ENCODE peak calls at places on chromosomes 2 and 18, in nine cellular contexts. One of them, this sample, is unnamed.

GRCh38 chr2:121228521-121228920 is 56.5 kb downstream of the TFCP2L1 start:
- DNase-seq in Caco-2: no peak
- DNase-seq in psoas muscle: no peak
- DNase-seq in coronary artery: no peak
- DNase-seq in kidney epithelial cell: no peak
- DNase-seq in body of pancreas: no peak
- DNase-seq in fibroblast of mammary gland: no peak
- DNase-seq in spleen: peak; percentile 8
- DNase-seq in aorta: no peak
- DNase-seq in this sample: no peak

GRCh38 chr2:150389487-150389886 is 98.0 kb downstream of the RND3 start:
- DNase-seq in kidney epithelial cell: no peak
- DNase-seq in psoas muscle: no peak
- DNase-seq in Caco-2: no peak
- DNase-seq in coronary artery: no peak
- DNase-seq in fibroblast of mammary gland: no peak
- DNase-seq in aorta: no peak
- DNase-seq in body of pancreas: no peak
- DNase-seq in spleen: no peak
- DNase-seq in this sample: no peak

GRCh38 chr18:47912343-47912742 is 18.1 kb downstream of the SMAD2 start:
- DNase-seq in kidney epithelial cell: no peak
- DNase-seq in coronary artery: no peak
- DNase-seq in Caco-2: no peak
- DNase-seq in fibroblast of mammary gland: peak; percentile 17
- DNase-seq in aorta: no peak
- DNase-seq in psoas muscle: no peak
- DNase-seq in spleen: no peak
- DNase-seq in body of pancreas: no peak
- DNase-seq in this sample: no peak

GRCh38 chr2:168831662-168832061 is 29.2 kb downstream of the NOSTRIN start:
- DNase-seq in coronary artery: no peak
- DNase-seq in aorta: no peak
- DNase-seq in spleen: no peak
- DNase-seq in body of pancreas: no peak
- DNase-seq in Caco-2: no peak
- DNase-seq in fibroblast of mammary gland: no peak
- DNase-seq in psoas muscle: no peak
- DNase-seq in kidney epithelial cell: no peak
- DNase-seq in this sample: no peak

GRCh38 chr18:75198046-75198445 is 10.9 kb downstream of the PTGR3 start:
- DNase-seq in body of pancreas: no peak
- DNase-seq in spleen: no peak
- DNase-seq in psoas muscle: no peak
- DNase-seq in Caco-2: no peak
- DNase-seq in kidney epithelial cell: no peak
- DNase-seq in coronary artery: no peak
- DNase-seq in fibroblast of mammary gland: peak; percentile 80
- DNase-seq in aorta: no peak
- DNase-seq in this sample: no peak

GRCh38 chr2:9951272-9951521 is 296 bp upstream of the GRHL1 start:
- DNase-seq in coronary artery: no peak
- DNase-seq in fibroblast of mammary gland: no peak
- DNase-seq in aorta: no peak
- DNase-seq in kidney epithelial cell: no peak
- DNase-seq in spleen: no peak
- DNase-seq in psoas muscle: no peak
- DNase-seq in body of pancreas: no peak
- DNase-seq in Caco-2: no peak
- DNase-seq in this sample: no peak

GRCh38 chr2:208638059-208638458 is 231.5 kb downstream of the PTH2R start:
- DNase-seq in body of pancreas: no peak
- DNase-seq in psoas muscle: no peak
- DNase-seq in aorta: no peak
- DNase-seq in fibroblast of mammary gland: no peak
- DNase-seq in Caco-2: peak; percentile 73
- DNase-seq in spleen: no peak
- DNase-seq in coronary artery: no peak
- DNase-seq in kidney epithelial cell: no peak
- DNase-seq in this sample: no peak

GRCh38 chr18:44938396-44939036 is 257.8 kb downstream of the SETBP1 start:
- DNase-seq in kidney epithelial cell: no peak
- DNase-seq in aorta: no peak
- DNase-seq in body of pancreas: peak; percentile 47
- DNase-seq in fibroblast of mammary gland: no peak
- DNase-seq in spleen: no peak
- DNase-seq in Caco-2: no peak
- DNase-seq in coronary artery: no peak
- DNase-seq in psoas muscle: no peak
- DNase-seq in this sample: no peak

GRCh38 chr2:223267160-223267951 is 215.4 kb downstream of the KCNE4 start:
- DNase-seq in Caco-2: no peak
- DNase-seq in aorta: no peak
- DNase-seq in kidney epithelial cell: no peak
- DNase-seq in psoas muscle: no peak
- DNase-seq in fibroblast of mammary gland: no peak
- DNase-seq in coronary artery: no peak
- DNase-seq in body of pancreas: no peak
- DNase-seq in spleen: no peak
- DNase-seq in this sample: no peak

GRCh38 chr2:146624429-146624828 is 1220.4 kb upstream of the ACVR2A start:
- DNase-seq in body of pancreas: no peak
- DNase-seq in kidney epithelial cell: no peak
- DNase-seq in coronary artery: no peak
- DNase-seq in Caco-2: no peak
- DNase-seq in spleen: no peak
- DNase-seq in psoas muscle: no peak
- DNase-seq in aorta: no peak
- DNase-seq in fibroblast of mammary gland: no peak
- DNase-seq in this sample: no peak

GRCh38 chr18:58580623-58581022 is 48.3 kb downstream of the ALPK2 start:
- DNase-seq in psoas muscle: no peak
- DNase-seq in coronary artery: no peak
- DNase-seq in spleen: no peak
- DNase-seq in fibroblast of mammary gland: peak; percentile 42
- DNase-seq in Caco-2: no peak
- DNase-seq in aorta: no peak
- DNase-seq in body of pancreas: no peak
- DNase-seq in kidney epithelial cell: no peak
- DNase-seq in this sample: no peak

GRCh38 chr18:58578321-58578720 is 50.6 kb downstream of the ALPK2 start:
- DNase-seq in Caco-2: no peak
- DNase-seq in fibroblast of mammary gland: peak; percentile 43
- DNase-seq in kidney epithelial cell: no peak
- DNase-seq in psoas muscle: no peak
- DNase-seq in spleen: no peak
- DNase-seq in body of pancreas: no peak
- DNase-seq in aorta: no peak
- DNase-seq in coronary artery: no peak
- DNase-seq in this sample: no peak

GRCh38 chr18:58579561-58580047 is 49.3 kb downstream of the ALPK2 start:
- DNase-seq in spleen: no peak
- DNase-seq in aorta: no peak
- DNase-seq in psoas muscle: no peak
- DNase-seq in Caco-2: no peak
- DNase-seq in fibroblast of mammary gland: peak; percentile 92
- DNase-seq in body of pancreas: no peak
- DNase-seq in kidney epithelial cell: no peak
- DNase-seq in coronary artery: no peak
- DNase-seq in this sample: no peak

GRCh38 chr18:58580078-58580477 is 48.8 kb downstream of the ALPK2 start:
- DNase-seq in kidney epithelial cell: no peak
- DNase-seq in coronary artery: no peak
- DNase-seq in body of pancreas: no peak
- DNase-seq in aorta: no peak
- DNase-seq in spleen: no peak
- DNase-seq in Caco-2: no peak
- DNase-seq in psoas muscle: no peak
- DNase-seq in fibroblast of mammary gland: peak; percentile 60
- DNase-seq in this sample: no peak

DNA sequence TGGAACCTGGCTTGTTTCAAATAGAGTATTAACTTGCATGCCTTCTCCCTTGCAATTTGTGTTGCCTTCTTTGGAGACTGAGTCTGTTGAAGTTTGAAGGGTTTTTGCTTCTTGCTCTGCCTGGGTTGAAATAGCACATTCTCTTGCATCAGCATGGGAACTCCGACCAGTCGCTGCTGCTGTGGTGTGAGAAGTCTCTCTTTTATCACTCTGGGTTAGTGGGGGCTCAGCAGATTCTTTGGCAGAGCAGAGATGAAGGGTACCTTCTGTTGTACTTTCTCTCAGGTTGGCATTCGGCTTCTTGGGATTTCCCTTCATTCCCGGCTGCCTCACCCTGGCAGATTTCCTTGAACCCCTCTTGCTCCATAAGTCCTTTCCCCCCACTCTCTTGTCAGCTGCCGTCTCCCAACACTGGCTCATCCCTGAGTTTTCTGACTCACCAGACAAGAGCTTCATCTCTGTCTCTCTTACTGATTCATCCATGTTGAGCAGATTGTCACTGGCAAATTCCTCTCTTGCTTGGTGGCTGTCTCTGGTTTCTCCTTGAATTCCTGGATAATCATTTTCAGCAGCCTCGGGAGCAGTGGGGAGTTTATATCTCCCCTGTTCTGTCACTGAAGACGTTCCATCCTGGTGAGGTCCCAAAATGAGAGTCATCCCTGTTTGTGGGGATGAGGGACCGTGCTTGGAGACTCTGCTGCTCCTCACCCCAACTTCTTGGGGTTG is 49.9 kb downstream of the ALPK2 start:
- DNase-seq in Caco-2: no peak
- DNase-seq in body of pancreas: no peak
- DNase-seq in aorta: no peak
- DNase-seq in fibroblast of mammary gland: peak; percentile 93
- DNase-seq in spleen: no peak
- DNase-seq in coronary artery: no peak
- DNase-seq in kidney epithelial cell: no peak
- DNase-seq in psoas muscle: no peak
- DNase-seq in this sample: no peak
- H3K4me3 ChIP-seq in Caco-2: no peak overlapping the region
- H3K4me3 ChIP-seq in body of pancreas: no peak overlapping the region
- H3K4me3 ChIP-seq in aorta: no peak overlapping the region
- H3K4me3 ChIP-seq in fibroblast of mammary gland: peak overlapping the region; percentile 43
- H3K4me3 ChIP-seq in spleen: no peak overlapping the region
- H3K4me3 ChIP-seq in coronary artery: no peak overlapping the region
- H3K4me3 ChIP-seq in kidney epithelial cell: peak overlapping the region; percentile 43
- H3K4me3 ChIP-seq in psoas muscle: peak overlapping the region; percentile 64
- H3K4me3 ChIP-seq in this sample: no peak overlapping the region

GRCh38 chr2:239657992-239658391 is 257.2 kb upstream of the HDAC4 start:
- DNase-seq in coronary artery: no peak
- DNase-seq in psoas muscle: no peak
- DNase-seq in fibroblast of mammary gland: no peak
- DNase-seq in spleen: no peak
- DNase-seq in body of pancreas: no peak
- DNase-seq in aorta: no peak
- DNase-seq in kidney epithelial cell: no peak
- DNase-seq in Caco-2: no peak
- DNase-seq in this sample: peak; percentile 43
- H3K4me3 ChIP-seq in coronary artery: no peak overlapping the region
- H3K4me3 ChIP-seq in psoas muscle: no peak overlapping the region
- H3K4me3 ChIP-seq in fibroblast of mammary gland: no peak overlapping the region
- H3K4me3 ChIP-seq in spleen: no peak overlapping the region
- H3K4me3 ChIP-seq in body of pancreas: no peak overlapping the region
- H3K4me3 ChIP-seq in aorta: no peak overlapping the region
- H3K4me3 ChIP-seq in kidney epithelial cell: no peak overlapping the region
- H3K4me3 ChIP-seq in Caco-2: no peak overlapping the region
- H3K4me3 ChIP-seq in this sample: no peak overlapping the region

GRCh38 chr18:59220784-59221765 is 1.1 kb downstream of the GRP start:
- DNase-seq in body of pancreas: no peak
- DNase-seq in aorta: no peak
- DNase-seq in fibroblast of mammary gland: no peak
- DNase-seq in kidney epithelial cell: no peak
- DNase-seq in spleen: no peak
- DNase-seq in coronary artery: no peak
- DNase-seq in psoas muscle: no peak
- DNase-seq in Caco-2: no peak
- DNase-seq in this sample: no peak

GRCh38 chr18:59218018-59218417 is 1.9 kb upstream of the GRP start:
- DNase-seq in coronary artery: no peak
- DNase-seq in Caco-2: no peak
- DNase-seq in psoas muscle: no peak
- DNase-seq in fibroblast of mammary gland: no peak
- DNase-seq in body of pancreas: no peak
- DNase-seq in spleen: no peak
- DNase-seq in kidney epithelial cell: no peak
- DNase-seq in aorta: no peak
- DNase-seq in this sample: no peak

GRCh38 chr18:59222341-59222740 is 2.4 kb downstream of the GRP start:
- DNase-seq in coronary artery: no peak
- DNase-seq in Caco-2: no peak
- DNase-seq in spleen: no peak
- DNase-seq in body of pancreas: no peak
- DNase-seq in kidney epithelial cell: no peak
- DNase-seq in psoas muscle: no peak
- DNase-seq in fibroblast of mammary gland: no peak
- DNase-seq in aorta: no peak
- DNase-seq in this sample: no peak

GRCh38 chr18:59220164-59220783 is 316 bp downstream of the GRP start:
- DNase-seq in psoas muscle: no peak
- DNase-seq in aorta: no peak
- DNase-seq in kidney epithelial cell: no peak
- DNase-seq in Caco-2: no peak
- DNase-seq in fibroblast of mammary gland: no peak
- DNase-seq in body of pancreas: no peak
- DNase-seq in spleen: no peak
- DNase-seq in coronary artery: no peak
- DNase-seq in this sample: no peak

DNA sequence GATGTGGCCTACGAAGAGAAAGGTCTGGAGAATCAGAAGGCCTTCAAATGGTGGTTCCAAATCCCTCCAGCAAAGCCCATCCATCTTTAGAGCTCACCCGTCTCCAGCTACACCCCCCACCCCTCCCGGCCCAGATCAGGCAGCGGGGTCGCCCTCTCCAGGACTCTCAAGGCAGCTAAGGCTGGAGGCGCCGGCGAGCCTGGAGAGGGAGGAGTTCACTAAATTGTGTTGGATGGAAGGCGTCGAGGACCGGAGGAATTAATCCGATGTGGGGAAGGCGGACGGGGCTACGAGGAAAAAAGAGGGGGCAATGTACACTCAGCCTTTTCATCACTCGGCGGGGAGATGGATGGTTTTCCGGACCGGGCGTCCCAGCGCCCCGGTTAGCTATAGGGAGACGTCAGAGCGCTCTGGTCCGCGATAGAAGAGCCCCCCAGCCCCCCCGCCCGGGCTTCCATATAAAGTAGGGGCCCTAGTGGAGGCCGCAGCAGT is at the start of gene GRP:
- DNase-seq in psoas muscle: no peak
- DNase-seq in coronary artery: no peak
- DNase-seq in spleen: no peak
- DNase-seq in kidney epithelial cell: no peak
- DNase-seq in Caco-2: no peak
- DNase-seq in body of pancreas: no peak
- DNase-seq in aorta: no peak
- DNase-seq in fibroblast of mammary gland: no peak
- DNase-seq in this sample: no peak
- H3K4me3 ChIP-seq in psoas muscle: no peak within 1 kb of the TSS
- H3K4me3 ChIP-seq in coronary artery: peak within 1 kb of the TSS; percentile 17
- H3K4me3 ChIP-seq in spleen: peak within 1 kb of the TSS; percentile 40
- H3K4me3 ChIP-seq in kidney epithelial cell: no peak within 1 kb of the TSS
- H3K4me3 ChIP-seq in Caco-2: no peak within 1 kb of the TSS
- H3K4me3 ChIP-seq in body of pancreas: no peak within 1 kb of the TSS
- H3K4me3 ChIP-seq in aorta: no peak within 1 kb of the TSS
- H3K4me3 ChIP-seq in fibroblast of mammary gland: no peak within 1 kb of the TSS
- H3K4me3 ChIP-seq in this sample: no peak within 1 kb of the TSS

GRCh38 chr2:235669269-235669831 is 175.5 kb downstream of the AGAP1 start:
- DNase-seq in fibroblast of mammary gland: peak; percentile 62
- DNase-seq in Caco-2: peak; percentile 76
- DNase-seq in aorta: peak; percentile 69
- DNase-seq in coronary artery: no peak
- DNase-seq in body of pancreas: peak; percentile 44
- DNase-seq in kidney epithelial cell: no peak
- DNase-seq in psoas muscle: peak; percentile 83
- DNase-seq in spleen: no peak
- DNase-seq in this sample: peak; percentile 16
- H3K4me3 ChIP-seq in fibroblast of mammary gland: peak overlapping the region; percentile 16
- H3K4me3 ChIP-seq in Caco-2: peak overlapping the region; percentile 49
- H3K4me3 ChIP-seq in aorta: peak overlapping the region; percentile 98
- H3K4me3 ChIP-seq in coronary artery: peak overlapping the region; percentile 75
- H3K4me3 ChIP-seq in body of pancreas: no peak overlapping the region
- H3K4me3 ChIP-seq in kidney epithelial cell: peak overlapping the region; percentile 43
- H3K4me3 ChIP-seq in psoas muscle: peak overlapping the region; percentile 66
- H3K4me3 ChIP-seq in spleen: peak overlapping the region; percentile 70
- H3K4me3 ChIP-seq in this sample: no peak overlapping the region

This sample was measured in CD8-positive, alpha-beta T cell.